ENCODE peak calls at places on chromosomes 1 and 21, in seven cellular contexts. X is stimulated activated CD8-positive, alpha-beta memory T cell treated with anti-CD3 and anti-CD28 coated beads, Interleukin-15, amount 100 ng/mL, for 1 hour; T is CD8-positive, alpha-beta T cell; Q is kidney glomerular epithelial cell; Y is Calu3; D is activated CD8-positive, alpha-beta memory T cell treated with anti-CD3 and anti-CD28 coated beads for 4 hours; P is stimulated activated CD4-positive, alpha-beta T cell treated with anti-CD3 and anti-CD28 coated beads, Interleukin-15, amount 100 ng/mL, for 24 hours. R is an unnamed sample.

GRCh38 chr1:110229348-110230001 is 19.4 kb downstream of the KCNC4 start:
- DNase-seq in X (no peak), P (no peak), Y (no peak), T (no peak), D (no peak), Q (no peak), R (no peak)

GRCh38 chr1:235351441-235351840 is 15.8 kb upstream of the TBCE start:
- DNase-seq in T (no peak), P (no peak), D (no peak), Y (no peak), Q (no peak), X (no peak), R (no peak)

GRCh38 chr1:2611621-2612437 is 21.0 kb downstream of the MMEL1 start:
- DNase-seq in Y (no peak), T (no peak), Q (no peak), X (no peak), P (no peak), D (no peak), R (no peak)

GRCh38 chr1:88983791-88984552 is 8.5 kb downstream of the KYAT3 start:
- DNase-seq in X (no peak), Y (no peak), Q (peak; percentile 31), D (no peak), T (peak; percentile 47), P (peak; percentile 27), R (peak; percentile 72)

GRCh38 chr1:59199734-59200376 is 97.0 kb upstream of the FGGY start:
- DNase-seq in T (no peak), Q (no peak), D (no peak), X (no peak), P (no peak), Y (no peak), R (peak; percentile 21)

GRCh38 chr1:39852214-39852791 is 31.0 kb downstream of the TRIT1 start:
- DNase-seq in T (no peak), D (no peak), X (no peak), Q (peak; percentile 58), P (no peak), Y (no peak), R (peak; percentile 100)

GRCh38 chr1:14745815-14746214 is 147.3 kb downstream of the KAZN start:
- DNase-seq in Q (no peak), T (no peak), P (no peak), Y (no peak), D (no peak), X (no peak), R (no peak)

GRCh38 chr1:184982002-184982954 is 8.0 kb upstream of the NIBAN1 start:
- DNase-seq in P (peak; percentile 81), Q (peak; percentile 69), D (peak; percentile 44), T (peak; percentile 70), X (peak; percentile 62), Y (peak; percentile 83), R (peak; percentile 51)

GRCh38 chr21:17795084-17796036 is 23.8 kb downstream of the C21orf91 start:
- DNase-seq in Q (no peak), T (no peak), P (no peak), D (no peak), X (no peak), Y (no peak), R (no peak)

GRCh38 chr1:92538413-92539061 is 51.8 kb upstream of the GFI1 start:
- DNase-seq in Y (no peak), P (peak; percentile 40), T (no peak), Q (no peak), X (no peak), D (no peak), R (no peak)

GRCh38 chr1:24991242-24992037 is 61.4 kb upstream of the RUNX3 start:
- DNase-seq in Y (no peak), Q (no peak), P (peak; percentile 60), X (no peak), D (no peak), T (peak; percentile 49), R (no peak)

GRCh38 chr1:210792703-210793102 is 341.2 kb downstream of the KCNH1 start:
- DNase-seq in Q (peak; percentile 36), Y (no peak), X (no peak), P (no peak), D (no peak), T (no peak), R (no peak)

GRCh38 chr1:200873116-200873670 is 412 bp downstream of the GPR25 start:
- DNase-seq in D (no peak), X (no peak), T (no peak), P (no peak), Q (no peak), Y (no peak), R (no peak)

GRCh38 chr1:94398356-94398755 is 19.8 kb upstream of the ABCD3 start:
- DNase-seq in X (no peak), P (no peak), T (no peak), D (no peak), Y (no peak), Q (no peak), R (no peak)

GRCh38 chr1:223249854-223250631 is 107.0 kb upstream of the TLR5 start:
- DNase-seq in Q (no peak), X (no peak), Y (no peak), D (no peak), T (no peak), P (no peak), R (no peak)

GRCh38 chr1:172544481-172545104 is 11.6 kb downstream of the SUCO start:
- DNase-seq in D (no peak), Q (peak; percentile 13), Y (no peak), T (no peak), P (no peak), X (no peak), R (no peak)

GRCh38 chr1:92992066-92992465 is 30.8 kb upstream of the DIPK1A start:
- DNase-seq in X (no peak), Q (no peak), D (no peak), P (no peak), T (no peak), Y (no peak), R (no peak)

GRCh38 chr1:38308780-38309179 is 262.2 kb upstream of the POU3F1 start:
- DNase-seq in T (no peak), X (no peak), Y (no peak), D (no peak), P (no peak), Q (no peak), R (no peak)

GRCh38 chr1:209886219-209886536 is 51.8 kb upstream of the SYT14 start:
- DNase-seq in Q (peak; percentile 46), X (no peak), D (no peak), Y (no peak), T (no peak), P (no peak), R (no peak)